ENCODE peak calls at places on chromosomes 11 and 22, in seven cellular contexts. K is spleen, I is fibroblast of pulmonary artery, M is brain microvascular endothelial cell, V is Peyer's patch, G is mesendoderm, F is GM12865. N is an unnamed sample.

GRCh38 chr11:95066721-95067041 is at the start of gene SRSF8:
- DNase-seq in K (no peak), I (no peak), M (no peak), V (no peak), G (no peak), F (no peak), N (no peak)

GRCh38 chr11:109957601-109958000 is 135.6 kb upstream of the ZC3H12C start:
- DNase-seq in K (no peak), I (no peak), M (no peak), V (no peak), G (no peak), F (no peak), N (no peak)

GRCh38 chr11:75468534-75469340 is 35.7 kb upstream of the KLHL35 start:
- DNase-seq in K (peak), I (peak), M (peak), V (peak), G (peak), F (no peak), N (peak)

GRCh38 chr11:8870461-8871282 is 40.3 kb upstream of the AKIP1 start:
- DNase-seq in K (peak), I (peak), M (peak), V (peak), G (peak), F (peak), N (peak)

GRCh38 chr22:47012589-47013365 is 250.3 kb downstream of the TBC1D22A start:
- DNase-seq in K (no peak), I (no peak), M (peak), V (no peak), G (peak), F (no peak), N (peak)

GRCh38 chr11:102312656-102313055 is 4.6 kb upstream of the BIRC3 start:
- DNase-seq in K (no peak), I (peak), M (no peak), V (no peak), G (no peak), F (no peak), N (no peak)

GRCh38 chr22:42719656-42720262 is 911 bp downstream of the A4GALT start:
- DNase-seq in K (no peak), I (no peak), M (no peak), V (no peak), G (no peak), F (peak), N (no peak)

GRCh38 chr11:64241430-64242153 is 697 bp downstream of the FKBP2 start:
- DNase-seq in K (peak), I (peak), M (peak), V (peak), G (peak), F (peak), N (no peak)

GRCh38 chr22:37043828-37044538 is 7.6 kb upstream of the KCTD17 start:
- DNase-seq in K (peak), I (peak), M (no peak), V (peak), G (peak), F (peak), N (no peak)

GRCh38 chr11:64298966-64299846 is 952 bp upstream of the CATSPERZ start:
- DNase-seq in K (peak), I (no peak), M (no peak), V (no peak), G (no peak), F (no peak), N (no peak)

GRCh38 chr11:40029406-40029805 is 1430.0 kb downstream of the LRRC4C start:
- DNase-seq in K (no peak), I (no peak), M (no peak), V (no peak), G (peak), F (no peak), N (no peak)

GRCh38 chr22:22714600-22715361 is 70.4 kb downstream of the GGTLC2 start:
- DNase-seq in K (no peak), I (no peak), M (no peak), V (no peak), G (no peak), F (peak), N (no peak)

GRCh38 chr11:80297808-80298460 is 857.1 kb upstream of the TENM4 start:
- DNase-seq in K (no peak), I (peak), M (peak), V (no peak), G (no peak), F (no peak), N (peak)

GRCh38 chr22:25098445-25099081 is 101.1 kb upstream of the CRYBB3 start:
- DNase-seq in K (no peak), I (no peak), M (no peak), V (no peak), G (no peak), F (no peak), N (no peak)

GRCh38 chr11:63837719-63838118 is 1.2 kb upstream of the MARK2 start:
- DNase-seq in K (peak), I (no peak), M (no peak), V (no peak), G (no peak), F (no peak), N (no peak)

GRCh38 chr22:23070418-23071162 is at the start of gene GNAZ:
- DNase-seq in K (peak), I (no peak), M (no peak), V (peak), G (peak), F (no peak), N (no peak)

GRCh38 chr11:74311352-74311926 is at the start of gene P4HA3:
- DNase-seq in K (peak), I (peak), M (peak), V (peak), G (peak), F (peak), N (no peak)

GRCh38 chr11:77865805-77866204 is 44.9 kb downstream of the AAMDC start:
- DNase-seq in K (no peak), I (no peak), M (peak), V (no peak), G (no peak), F (no peak), N (no peak)

GRCh38 chr11:7874061-7874460 is 57.0 kb downstream of the OR10A6 start:
- DNase-seq in K (no peak), I (peak), M (no peak), V (no peak), G (no peak), F (no peak), N (no peak)

GRCh38 chr22:40789131-40789530 is 30.0 kb downstream of the SLC25A17 start:
- DNase-seq in K (no peak), I (no peak), M (no peak), V (no peak), G (no peak), F (no peak), N (no peak)

GRCh38 chr11:71119656-71120269 is 132.6 kb downstream of the SHANK2 start:
- DNase-seq in K (peak), I (no peak), M (no peak), V (no peak), G (no peak), F (no peak), N (no peak)

GRCh38 chr11:28976012-28976800 is 868.0 kb downstream of the METTL15 start:
- DNase-seq in K (no peak), I (no peak), M (no peak), V (no peak), G (no peak), F (no peak), N (no peak)

GRCh38 chr11:2698386-2699184 is 1.2 kb downstream of the KCNQ1OT1 start:
- DNase-seq in K (peak), I (no peak), M (no peak), V (peak), G (no peak), F (no peak), N (no peak)

GRCh38 chr11:63020671-63021255 is 5.1 kb upstream of the SLC22A8 start:
- DNase-seq in K (no peak), I (no peak), M (no peak), V (no peak), G (peak), F (peak), N (no peak)

GRCh38 chr11:76918941-76919386 is 58.2 kb downstream of the ACER3 start:
- DNase-seq in K (no peak), I (peak), M (peak), V (no peak), G (peak), F (peak), N (peak)

GRCh38 chr11:111406091-111406490 is 27.0 kb upstream of the POU2AF1 start:
- DNase-seq in K (no peak), I (no peak), M (no peak), V (no peak), G (no peak), F (no peak), N (no peak)

GRCh38 chr22:11253000-11253511 is 4274.9 kb upstream of the OR11H1 start:
- DNase-seq in K (peak), I (no peak), M (no peak), V (peak), G (no peak), F (no peak), N (no peak)

GRCh38 chr11:87097582-87097981 is 59.8 kb downstream of the TMEM135 start:
- DNase-seq in K (no peak), I (peak), M (peak), V (peak), G (peak), F (peak), N (no peak)

GRCh38 chr11:69640995-69641581 is at the start of gene CCND1:
- DNase-seq in K (peak), I (peak), M (peak), V (peak), G (peak), F (peak), N (peak)

GRCh38 chr11:29306527-29306926 is 710.3 kb downstream of the KCNA4 start:
- DNase-seq in K (no peak), I (peak), M (peak), V (no peak), G (no peak), F (no peak), N (no peak)

GRCh38 chr11:72759468-72759867 is 7.3 kb upstream of the ARAP1 start:
- DNase-seq in K (no peak), I (no peak), M (no peak), V (no peak), G (no peak), F (no peak), N (no peak)

DNA sequence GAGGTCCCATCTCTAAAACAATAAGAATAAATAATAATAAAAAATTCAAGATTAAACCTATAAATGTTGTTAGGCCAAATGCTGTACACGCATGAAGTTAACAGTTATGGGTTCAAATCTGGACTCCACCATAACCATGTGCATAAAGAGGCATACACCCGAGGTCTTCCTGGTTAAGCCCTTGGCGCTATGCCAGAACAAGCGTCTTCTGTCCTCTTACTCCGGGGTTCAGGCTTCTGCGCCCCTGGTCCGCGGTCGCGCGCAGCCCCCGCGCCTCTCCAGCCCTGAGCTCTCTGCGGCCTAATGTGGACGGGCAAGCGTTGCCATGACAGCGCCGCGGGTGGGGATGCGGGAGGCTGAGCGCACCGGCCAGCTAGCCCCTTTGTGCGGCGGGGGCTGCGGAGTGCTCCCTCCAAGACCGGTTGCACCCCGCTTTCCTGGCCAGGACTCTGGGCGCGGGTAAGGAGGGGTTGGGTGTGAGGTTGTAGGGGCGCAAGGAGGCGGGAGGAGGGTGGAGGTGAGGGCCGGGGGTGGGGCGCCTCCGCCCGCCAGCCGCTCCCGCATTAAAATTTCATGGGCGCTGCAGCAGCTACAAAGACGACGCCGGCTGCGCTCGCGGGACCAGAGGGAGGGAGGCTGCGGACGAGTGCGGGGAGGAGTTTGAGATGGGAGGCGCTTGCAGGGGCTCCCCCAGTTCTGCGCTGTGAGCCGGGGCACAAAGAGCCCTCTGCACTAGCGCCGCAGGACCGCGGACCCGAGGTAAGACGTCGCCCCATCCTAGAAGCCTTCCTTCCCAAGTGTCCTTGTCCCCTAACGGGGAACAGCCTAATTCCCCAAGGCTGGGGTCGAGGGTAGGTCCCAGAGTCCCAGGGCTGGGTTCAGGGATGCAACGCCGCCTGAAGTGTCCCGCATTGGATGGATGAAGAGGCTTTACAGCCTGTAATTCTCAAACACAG is at the start of gene MIAT:
- DNase-seq in K (peak), I (no peak), M (peak), V (peak), G (peak), F (peak), N (no peak)
- H3K4me3 ChIP-seq in K (peak), I (peak), M (peak), V (peak), G (peak), F (peak), N (peak)

GRCh38 chr11:27398413-27398780 is 35.4 kb upstream of the CCDC34 start:
- DNase-seq in K (no peak), I (no peak), M (no peak), V (no peak), G (no peak), F (no peak), N (peak)

GRCh38 chr11:27392715-27393114 is 29.7 kb upstream of the CCDC34 start:
- DNase-seq in K (no peak), I (peak), M (peak), V (no peak), G (peak), F (no peak), N (peak)

GRCh38 chr11:27396259-27396839 is 33.3 kb upstream of the CCDC34 start:
- DNase-seq in K (no peak), I (no peak), M (no peak), V (no peak), G (no peak), F (no peak), N (no peak)

GRCh38 chr11:27397619-27398412 is 34.8 kb upstream of the CCDC34 start:
- DNase-seq in K (no peak), I (no peak), M (no peak), V (no peak), G (no peak), F (no peak), N (no peak)

DNA sequence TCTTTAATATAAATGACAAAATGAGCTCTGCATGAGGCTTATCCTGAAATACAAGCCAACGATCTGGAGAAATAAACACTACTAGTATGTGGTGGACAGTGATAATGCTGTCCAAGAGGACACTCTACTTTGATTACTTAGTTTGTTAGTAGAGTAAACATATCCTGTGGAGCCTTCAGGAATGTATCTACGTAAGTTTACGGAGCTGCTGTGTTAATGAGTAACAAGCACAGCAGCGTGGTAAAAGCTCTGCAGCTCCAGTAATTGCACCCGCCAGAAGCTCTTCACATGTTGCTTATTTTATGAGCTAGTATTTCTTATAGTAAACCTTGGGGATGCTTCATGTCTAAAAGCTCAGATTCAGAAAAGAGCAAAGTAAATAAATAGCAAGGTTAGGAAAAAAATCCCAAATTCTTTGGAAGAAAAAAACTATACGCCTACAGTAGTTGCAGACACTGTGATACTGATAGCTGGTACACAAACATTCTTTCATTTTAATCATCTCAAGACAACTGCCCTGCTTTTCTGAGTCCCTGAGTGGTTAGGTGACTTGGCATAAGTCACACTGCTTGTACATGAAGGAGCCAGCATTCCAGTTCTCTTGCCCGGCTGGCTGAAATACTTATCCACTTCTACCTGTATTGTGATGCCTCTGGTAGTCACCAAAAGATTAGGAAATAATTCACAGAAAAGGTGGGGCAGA is 32.7 kb upstream of the CCDC34 start:
- DNase-seq in K (no peak), I (peak), M (no peak), V (peak), G (peak), F (no peak), N (no peak)
- H3K4me3 ChIP-seq in K (no peak), I (no peak), M (no peak), V (no peak), G (no peak), F (no peak), N (no peak)

GRCh38 chr22:31491218-31491962 is 1.7 kb upstream of the EIF4ENIF1 start:
- DNase-seq in K (no peak), I (no peak), M (no peak), V (no peak), G (peak), F (no peak), N (no peak)
- H3K4me3 ChIP-seq in K (peak), I (peak), M (no peak), V (no peak), G (no peak), F (peak), N (peak)

GRCh38 chr22:30881361-30882180 is 87.0 kb downstream of the MORC2 start:
- DNase-seq in K (peak), I (no peak), M (no peak), V (no peak), G (peak), F (no peak), N (no peak)
- H3K4me3 ChIP-seq in K (no peak), I (no peak), M (no peak), V (no peak), G (no peak), F (no peak), N (no peak)

DNA sequence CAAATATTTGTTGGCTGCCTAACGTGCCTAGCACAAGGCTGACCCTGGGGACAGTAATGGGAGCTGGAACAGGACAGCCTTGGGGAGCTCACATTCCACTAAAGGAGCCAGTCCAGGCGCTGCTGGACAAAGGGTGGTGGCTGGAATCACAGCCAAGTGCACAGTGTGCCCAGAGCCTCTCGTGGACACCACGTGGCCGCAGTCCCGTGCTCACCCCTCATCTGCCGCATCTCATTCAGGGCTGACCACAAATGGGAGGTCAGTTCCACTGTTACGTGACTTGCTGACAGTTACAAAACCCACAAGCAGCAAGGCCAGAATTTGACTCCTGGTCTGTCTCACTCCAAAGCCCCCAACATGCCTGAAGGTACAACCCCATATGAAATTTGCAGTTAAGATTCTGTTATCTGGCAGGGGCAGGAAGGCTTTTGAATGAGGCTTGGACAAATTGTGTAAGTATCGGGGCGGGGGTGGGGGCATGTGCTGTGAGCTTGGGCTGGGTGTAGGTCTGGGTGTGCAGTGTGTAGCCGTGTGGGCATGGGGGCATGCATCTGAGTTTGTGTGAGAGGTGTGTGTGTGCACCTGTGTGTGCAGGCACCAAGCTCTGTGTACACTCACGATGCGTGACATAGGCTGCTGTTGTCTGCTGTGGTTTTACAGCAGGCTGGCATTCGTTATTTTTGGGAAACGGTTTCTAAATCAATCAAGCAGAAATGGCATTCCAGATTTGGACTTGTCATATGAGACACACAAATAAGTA is 301.7 kb downstream of the BRD1 start:
- DNase-seq in K (peak), I (no peak), M (no peak), V (no peak), G (no peak), F (no peak), N (no peak)
- H3K4me3 ChIP-seq in K (no peak), I (no peak), M (no peak), V (no peak), G (no peak), F (no peak), N (no peak)

N was measured in skeletal muscle cell.